ENCODE peak calls at places on chromosomes 4 and X, in seven cellular contexts. M, O, Y, G, Q, R and D are unnamed samples.

GRCh38 chrX:6386837-6387236 is 148.1 kb downstream of the VCX3A start:
- DNase-seq in M (no peak), O (no peak), Y (no peak), G (no peak), Q (no peak), R (no peak), D (no peak)

GRCh38 chr4:101696276-101697010 is 94.1 kb upstream of the BANK1 start:
- DNase-seq in M (no peak), O (no peak), Y (no peak), G (no peak), Q (no peak), R (no peak), D (no peak)

GRCh38 chr4:14237911-14238310 is 610.4 kb upstream of the BOD1L1 start:
- DNase-seq in M (no peak), O (no peak), Y (no peak), G (no peak), Q (no peak), R (no peak), D (no peak)

GRCh38 chr4:83851261-83852084 is 315.6 kb downstream of the GPAT3 start:
- DNase-seq in M (no peak), O (peak; percentile 81), Y (peak; percentile 37), G (no peak), Q (no peak), R (no peak), D (peak; percentile 12)

GRCh38 chrX:70554523-70554922 is 109.9 kb downstream of the DLG3 start:
- DNase-seq in M (no peak), O (no peak), Y (peak; percentile 1), G (no peak), Q (no peak), R (no peak), D (no peak)

GRCh38 chr4:90093526-90093925 is 33.7 kb upstream of the CCSER1 start:
- DNase-seq in M (no peak), O (no peak), Y (no peak), G (no peak), Q (no peak), R (no peak), D (no peak)

GRCh38 chr4:137967480-137968190 is 274.5 kb downstream of the SLC7A11 start:
- DNase-seq in M (no peak), O (no peak), Y (peak; percentile 10), G (no peak), Q (no peak), R (no peak), D (peak; percentile 21)

GRCh38 chrX:97211070-97211469 is 327.4 kb downstream of the RPA4 start:
- DNase-seq in M (no peak), O (no peak), Y (peak; percentile 18), G (no peak), Q (no peak), R (no peak), D (peak; percentile 48)

GRCh38 chr4:21709031-21709430 is 239.5 kb downstream of the KCNIP4 start:
- DNase-seq in M (no peak), O (no peak), Y (no peak), G (no peak), Q (no peak), R (no peak), D (no peak)

GRCh38 chr4:125702406-125702805 is 387.7 kb downstream of the FAT4 start:
- DNase-seq in M (no peak), O (peak; percentile 17), Y (peak; percentile 35), G (no peak), Q (no peak), R (no peak), D (no peak)

GRCh38 chr4:122921971-122922876 is at the start of gene NUDT6:
- DNase-seq in M (peak; percentile 57), O (peak; percentile 50), Y (peak; percentile 69), G (peak; percentile 71), Q (peak; percentile 52), R (peak; percentile 55), D (peak; percentile 66)

GRCh38 chr4:83582289-83582756 is 46.4 kb downstream of the GPAT3 start:
- DNase-seq in M (no peak), O (peak; percentile 4), Y (no peak), G (peak; percentile 75), Q (no peak), R (peak; percentile 24), D (peak; percentile 72)

GRCh38 chr4:92847046-92847445 is 543.3 kb downstream of the GRID2 start:
- DNase-seq in M (no peak), O (no peak), Y (no peak), G (no peak), Q (no peak), R (no peak), D (no peak)

GRCh38 chrX:139112432-139112831 is 400.9 kb upstream of the FGF13 start:
- DNase-seq in M (no peak), O (peak; percentile 67), Y (no peak), G (no peak), Q (no peak), R (no peak), D (no peak)

GRCh38 chr4:65599335-65599734 is 71.0 kb downstream of the EPHA5 start:
- DNase-seq in M (no peak), O (peak; percentile 52), Y (peak; percentile 5), G (no peak), Q (no peak), R (no peak), D (peak; percentile 0)

GRCh38 chr4:94603170-94603747 is 151.5 kb downstream of the PDLIM5 start:
- DNase-seq in M (no peak), O (peak; percentile 74), Y (peak; percentile 96), G (no peak), Q (no peak), R (no peak), D (peak; percentile 20)

GRCh38 chr4:7773401-7774187 is 166.1 kb downstream of the AFAP1 start:
- DNase-seq in M (no peak), O (no peak), Y (no peak), G (peak; percentile 73), Q (no peak), R (no peak), D (no peak)

GRCh38 chr4:30868257-30868656 is 148.1 kb downstream of the PCDH7 start:
- DNase-seq in M (no peak), O (no peak), Y (peak; percentile 30), G (no peak), Q (no peak), R (no peak), D (no peak)

GRCh38 chr4:680931-681645 is 6.7 kb downstream of the MYL5 start:
- DNase-seq in M (peak; percentile 73), O (no peak), Y (no peak), G (peak; percentile 92), Q (peak; percentile 77), R (peak; percentile 76), D (no peak)

GRCh38 chrX:40809210-40809609 is 73.9 kb upstream of the MED14 start:
- DNase-seq in M (no peak), O (peak; percentile 23), Y (peak; percentile 49), G (no peak), Q (no peak), R (no peak), D (peak; percentile 8)

DNA sequence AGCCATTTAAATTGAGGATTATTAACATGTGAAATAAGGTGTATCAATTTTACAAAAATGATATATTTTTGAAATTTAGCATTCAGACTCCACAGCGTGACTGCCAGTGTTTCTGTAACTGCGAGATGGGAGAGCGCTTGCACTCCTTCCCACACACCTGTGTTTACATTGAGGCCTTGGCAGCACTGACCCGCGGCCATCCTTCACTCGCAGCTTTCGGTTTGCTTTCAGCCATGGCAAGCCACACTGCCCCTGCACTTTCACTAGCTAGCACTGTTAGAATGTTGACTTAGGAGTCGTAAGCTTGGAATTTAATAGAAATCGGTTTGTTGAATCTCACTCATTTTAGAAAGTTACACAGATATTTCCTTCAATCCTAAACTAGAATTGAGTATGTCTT is 136.2 kb downstream of the CFAP299 start:
- DNase-seq in M (no peak), O (peak; percentile 18), Y (peak; percentile 67), G (peak; percentile 66), Q (no peak), R (no peak), D (peak; percentile 44)
- H3K27ac ChIP-seq in M (no peak overlapping the region), O (no peak overlapping the region), Y (peak overlapping the region; percentile 1), G (no peak overlapping the region), Q (no peak overlapping the region), R (no peak overlapping the region), D (no peak overlapping the region)

DNA sequence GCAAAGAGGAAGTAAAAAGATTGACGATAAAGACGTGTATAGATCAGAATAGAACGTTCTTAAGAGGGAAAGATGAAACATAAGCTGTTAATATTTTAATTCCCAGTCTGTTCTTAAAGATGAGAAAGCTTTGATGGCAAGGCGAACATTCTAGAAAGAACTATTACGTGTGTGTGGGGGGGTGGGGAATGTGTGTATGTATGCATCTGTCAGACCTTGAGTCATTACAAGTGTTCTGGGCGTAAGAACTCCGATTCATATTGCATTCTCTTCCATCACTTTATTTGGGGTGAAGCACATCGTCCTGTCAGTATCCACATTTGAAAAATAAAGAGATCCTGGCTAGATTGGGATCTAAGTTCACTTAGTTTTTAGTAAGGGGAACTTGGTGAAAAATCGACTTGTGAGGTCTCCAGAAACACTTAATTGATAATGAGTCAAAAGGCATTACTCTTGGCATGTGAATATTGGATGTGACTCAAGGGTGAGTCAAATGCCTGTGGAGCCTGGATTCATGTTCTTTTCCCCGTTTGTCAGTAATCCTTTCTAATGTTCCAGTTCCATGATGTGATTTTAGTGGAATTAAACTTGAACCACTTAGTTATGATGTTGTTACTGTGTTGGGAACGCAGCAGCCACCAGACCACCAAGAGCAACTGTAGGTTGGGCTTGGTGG is 3.1 kb downstream of the SMS start:
- DNase-seq in M (no peak), O (peak; percentile 94), Y (peak; percentile 92), G (no peak), Q (no peak), R (no peak), D (peak; percentile 85)
- H3K4me3 ChIP-seq in M (no peak overlapping the region), O (peak overlapping the region; percentile 45), Y (peak overlapping the region; percentile 51), G (no peak overlapping the region), Q (no peak overlapping the region), R (no peak overlapping the region), D (peak overlapping the region; percentile 20)

DNA sequence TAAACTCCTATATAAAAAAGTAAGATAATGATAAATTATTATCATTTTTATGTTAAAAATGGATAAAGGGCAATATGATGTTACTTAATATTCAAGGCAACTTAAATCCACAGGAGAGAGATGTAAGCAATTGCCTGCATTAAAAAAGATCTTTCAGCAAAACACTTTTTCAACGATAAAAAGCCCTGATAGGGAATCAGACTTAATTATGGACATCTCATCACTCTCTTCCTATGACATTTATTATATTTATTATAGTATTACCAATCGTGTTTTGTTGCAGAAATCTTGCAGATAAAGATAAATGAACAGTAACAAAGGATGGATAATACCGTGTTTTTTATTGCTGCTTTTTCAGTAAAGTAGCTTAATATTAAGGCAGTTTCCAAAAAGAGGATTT is 178.5 kb downstream of the SH2D1A start:
- DNase-seq in M (no peak), O (no peak), Y (no peak), G (no peak), Q (no peak), R (no peak), D (no peak)
- H3K27me3 ChIP-seq in M (no peaks in the 10 kb centered on the region), O (no peaks in the 10 kb centered on the region), Y (no peaks in the 10 kb centered on the region), G (no peaks in the 10 kb centered on the region), Q (no peaks in the 10 kb centered on the region), R (no peaks in the 10 kb centered on the region), D (no peaks in the 10 kb centered on the region)

DNA sequence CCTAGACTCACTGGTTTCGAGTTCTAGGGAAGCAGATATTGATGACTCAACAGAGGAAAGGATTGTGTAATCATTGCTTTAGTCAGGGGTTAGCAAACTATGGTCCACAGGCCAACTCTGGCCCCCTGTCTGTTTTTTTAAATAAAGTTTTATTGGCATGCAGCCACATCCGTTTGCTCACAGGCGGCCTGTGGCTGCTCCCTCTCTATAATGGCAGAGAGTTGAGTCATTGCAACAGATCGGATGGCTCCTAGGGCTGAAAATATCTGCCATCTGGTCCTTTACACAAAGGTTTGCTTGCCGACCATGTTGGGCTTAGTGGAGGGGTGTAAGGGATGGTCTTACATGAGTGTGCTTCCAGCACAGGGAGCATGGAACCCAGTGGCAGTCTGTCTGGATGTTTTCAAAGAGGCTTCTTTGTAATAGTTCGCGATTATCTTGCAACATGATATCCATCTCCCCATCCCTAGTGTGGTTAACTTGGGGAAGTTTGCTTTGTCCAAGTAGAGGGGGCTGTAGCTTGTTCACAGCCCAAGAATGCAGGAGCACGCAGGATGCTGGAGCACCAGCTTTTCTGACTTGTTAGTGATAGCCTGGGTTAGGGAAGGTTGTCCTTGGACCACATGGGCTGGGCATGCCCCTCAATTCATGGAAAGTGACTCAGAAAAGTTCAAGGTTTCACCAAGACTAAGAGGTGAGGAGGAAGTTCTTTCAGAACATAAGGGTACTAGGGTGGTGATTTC is 59.3 kb upstream of the CLDN34 start:
- DNase-seq in M (no peak), O (peak; percentile 93), Y (peak; percentile 94), G (no peak), Q (no peak), R (no peak), D (peak; percentile 65)
- H3K27ac ChIP-seq in M (no peak overlapping the region), O (peak overlapping the region; percentile 82), Y (peak overlapping the region; percentile 67), G (no peak overlapping the region), Q (no peak overlapping the region), R (no peak overlapping the region), D (peak overlapping the region; percentile 70)